ENCODE peak calls at places on chromosomes 6 and 20, in eight cellular contexts. One of them, this sample, is unnamed.
A peak's percentile ranks its signal among the peaks of the same experiment; 100 is the strongest.

GRCh38 chr20:481167-481566 is 18.8 kb upstream of the TBC1D20 start:
- DNase-seq in PC-9: no peak
- DNase-seq in fibroblast of mammary gland: no peak
- DNase-seq in neuronal stem cell: no peak
- DNase-seq in right cardiac atrium: no peak
- DNase-seq in activated CD4-positive, alpha-beta memory T cell treated with anti-CD3 and anti-CD28 coated beads for 36 hours: no peak
- DNase-seq in left kidney: no peak
- DNase-seq in skeletal muscle cell: no peak
- DNase-seq in this sample: no peak

GRCh38 chr6:33607784-33608161 is 13.3 kb upstream of the ITPR3 start:
- DNase-seq in fibroblast of mammary gland: no peak
- DNase-seq in activated CD4-positive, alpha-beta memory T cell treated with anti-CD3 and anti-CD28 coated beads for 36 hours: peak; percentile 70
- DNase-seq in PC-9: no peak
- DNase-seq in neuronal stem cell: no peak
- DNase-seq in skeletal muscle cell: no peak
- DNase-seq in right cardiac atrium: no peak
- DNase-seq in left kidney: no peak
- DNase-seq in this sample: peak; percentile 22

GRCh38 chr6:62775427-62776022 is 435.7 kb upstream of the FKBP1C start:
- DNase-seq in PC-9: no peak
- DNase-seq in right cardiac atrium: no peak
- DNase-seq in left kidney: peak; percentile 7
- DNase-seq in skeletal muscle cell: no peak
- DNase-seq in activated CD4-positive, alpha-beta memory T cell treated with anti-CD3 and anti-CD28 coated beads for 36 hours: no peak
- DNase-seq in fibroblast of mammary gland: peak; percentile 6
- DNase-seq in neuronal stem cell: peak; percentile 6
- DNase-seq in this sample: no peak

GRCh38 chr6:27605401-27606342 is 132.8 kb upstream of the ZNF184 start:
- DNase-seq in fibroblast of mammary gland: peak; percentile 89
- DNase-seq in right cardiac atrium: no peak
- DNase-seq in neuronal stem cell: peak; percentile 82
- DNase-seq in PC-9: peak; percentile 77
- DNase-seq in left kidney: peak; percentile 43
- DNase-seq in skeletal muscle cell: peak; percentile 46
- DNase-seq in activated CD4-positive, alpha-beta memory T cell treated with anti-CD3 and anti-CD28 coated beads for 36 hours: peak; percentile 27
- DNase-seq in this sample: peak; percentile 78

GRCh38 chr20:9989066-9989724 is 45.6 kb upstream of the ANKEF1 start:
- DNase-seq in activated CD4-positive, alpha-beta memory T cell treated with anti-CD3 and anti-CD28 coated beads for 36 hours: no peak
- DNase-seq in right cardiac atrium: no peak
- DNase-seq in fibroblast of mammary gland: peak; percentile 83
- DNase-seq in neuronal stem cell: no peak
- DNase-seq in skeletal muscle cell: peak; percentile 39
- DNase-seq in left kidney: peak; percentile 21
- DNase-seq in PC-9: no peak
- DNase-seq in this sample: peak; percentile 87

GRCh38 chr6:25250878-25251277 is 28.3 kb upstream of the CARMIL1 start:
- DNase-seq in neuronal stem cell: no peak
- DNase-seq in right cardiac atrium: no peak
- DNase-seq in left kidney: no peak
- DNase-seq in PC-9: peak; percentile 70
- DNase-seq in fibroblast of mammary gland: peak; percentile 71
- DNase-seq in skeletal muscle cell: no peak
- DNase-seq in activated CD4-positive, alpha-beta memory T cell treated with anti-CD3 and anti-CD28 coated beads for 36 hours: peak; percentile 58
- DNase-seq in this sample: no peak

GRCh38 chr6:110693994-110694393 is 121.3 kb downstream of the CDK19 start:
- DNase-seq in fibroblast of mammary gland: no peak
- DNase-seq in neuronal stem cell: no peak
- DNase-seq in right cardiac atrium: no peak
- DNase-seq in skeletal muscle cell: no peak
- DNase-seq in left kidney: no peak
- DNase-seq in PC-9: no peak
- DNase-seq in activated CD4-positive, alpha-beta memory T cell treated with anti-CD3 and anti-CD28 coated beads for 36 hours: no peak
- DNase-seq in this sample: no peak

GRCh38 chr20:17525650-17526049 is 5.5 kb downstream of the BFSP1 start:
- DNase-seq in skeletal muscle cell: no peak
- DNase-seq in fibroblast of mammary gland: peak; percentile 16
- DNase-seq in left kidney: peak; percentile 79
- DNase-seq in neuronal stem cell: no peak
- DNase-seq in right cardiac atrium: no peak
- DNase-seq in activated CD4-positive, alpha-beta memory T cell treated with anti-CD3 and anti-CD28 coated beads for 36 hours: peak; percentile 33
- DNase-seq in PC-9: peak; percentile 49
- DNase-seq in this sample: no peak

GRCh38 chr6:166770216-166771116 is 143.4 kb upstream of the RPS6KA2 start:
- DNase-seq in right cardiac atrium: no peak
- DNase-seq in skeletal muscle cell: no peak
- DNase-seq in neuronal stem cell: no peak
- DNase-seq in left kidney: no peak
- DNase-seq in fibroblast of mammary gland: peak; percentile 6
- DNase-seq in PC-9: no peak
- DNase-seq in activated CD4-positive, alpha-beta memory T cell treated with anti-CD3 and anti-CD28 coated beads for 36 hours: no peak
- DNase-seq in this sample: no peak

GRCh38 chr6:166778046-166778445 is 151.0 kb upstream of the RPS6KA2 start:
- DNase-seq in PC-9: no peak
- DNase-seq in skeletal muscle cell: no peak
- DNase-seq in neuronal stem cell: no peak
- DNase-seq in left kidney: no peak
- DNase-seq in right cardiac atrium: no peak
- DNase-seq in fibroblast of mammary gland: no peak
- DNase-seq in activated CD4-positive, alpha-beta memory T cell treated with anti-CD3 and anti-CD28 coated beads for 36 hours: no peak
- DNase-seq in this sample: no peak

GRCh38 chr6:155093430-155093829 is 98.3 kb downstream of the TIAM2 start:
- DNase-seq in activated CD4-positive, alpha-beta memory T cell treated with anti-CD3 and anti-CD28 coated beads for 36 hours: peak; percentile 58
- DNase-seq in left kidney: no peak
- DNase-seq in fibroblast of mammary gland: no peak
- DNase-seq in skeletal muscle cell: no peak
- DNase-seq in PC-9: no peak
- DNase-seq in neuronal stem cell: no peak
- DNase-seq in right cardiac atrium: no peak
- DNase-seq in this sample: no peak

GRCh38 chr6:72783035-72783434 is 161.2 kb downstream of the KCNQ5 start:
- DNase-seq in right cardiac atrium: no peak
- DNase-seq in fibroblast of mammary gland: no peak
- DNase-seq in left kidney: no peak
- DNase-seq in activated CD4-positive, alpha-beta memory T cell treated with anti-CD3 and anti-CD28 coated beads for 36 hours: no peak
- DNase-seq in neuronal stem cell: no peak
- DNase-seq in skeletal muscle cell: no peak
- DNase-seq in PC-9: no peak
- DNase-seq in this sample: no peak

GRCh38 chr6:138349891-138350290 is 27.8 kb upstream of the SMIM28 start:
- DNase-seq in fibroblast of mammary gland: no peak
- DNase-seq in neuronal stem cell: no peak
- DNase-seq in activated CD4-positive, alpha-beta memory T cell treated with anti-CD3 and anti-CD28 coated beads for 36 hours: no peak
- DNase-seq in PC-9: no peak
- DNase-seq in right cardiac atrium: no peak
- DNase-seq in left kidney: no peak
- DNase-seq in skeletal muscle cell: no peak
- DNase-seq in this sample: peak; percentile 72

GRCh38 chr6:125787791-125788190 is 3.0 kb upstream of the NCOA7 start:
- DNase-seq in neuronal stem cell: no peak
- DNase-seq in PC-9: no peak
- DNase-seq in skeletal muscle cell: no peak
- DNase-seq in left kidney: no peak
- DNase-seq in right cardiac atrium: no peak
- DNase-seq in activated CD4-positive, alpha-beta memory T cell treated with anti-CD3 and anti-CD28 coated beads for 36 hours: no peak
- DNase-seq in fibroblast of mammary gland: peak; percentile 76
- DNase-seq in this sample: peak; percentile 63

GRCh38 chr6:119979862-119980261 is 630.3 kb upstream of the MAN1A1 start:
- DNase-seq in activated CD4-positive, alpha-beta memory T cell treated with anti-CD3 and anti-CD28 coated beads for 36 hours: no peak
- DNase-seq in neuronal stem cell: no peak
- DNase-seq in left kidney: no peak
- DNase-seq in PC-9: no peak
- DNase-seq in right cardiac atrium: no peak
- DNase-seq in skeletal muscle cell: no peak
- DNase-seq in fibroblast of mammary gland: peak; percentile 41
- DNase-seq in this sample: no peak

GRCh38 chr20:37218431-37218830 is 39.1 kb upstream of the MROH8 start:
- DNase-seq in left kidney: no peak
- DNase-seq in skeletal muscle cell: no peak
- DNase-seq in right cardiac atrium: no peak
- DNase-seq in PC-9: no peak
- DNase-seq in neuronal stem cell: no peak
- DNase-seq in fibroblast of mammary gland: no peak
- DNase-seq in activated CD4-positive, alpha-beta memory T cell treated with anti-CD3 and anti-CD28 coated beads for 36 hours: no peak
- DNase-seq in this sample: peak; percentile 56

GRCh38 chr20:25295386-25296093 is 47.7 kb downstream of the PYGB start:
- DNase-seq in right cardiac atrium: peak; percentile 71
- DNase-seq in skeletal muscle cell: no peak
- DNase-seq in left kidney: no peak
- DNase-seq in PC-9: no peak
- DNase-seq in neuronal stem cell: no peak
- DNase-seq in fibroblast of mammary gland: no peak
- DNase-seq in activated CD4-positive, alpha-beta memory T cell treated with anti-CD3 and anti-CD28 coated beads for 36 hours: no peak
- DNase-seq in this sample: no peak

GRCh38 chr20:60062431-60063336 is 104.5 kb downstream of the CDH26 start:
- DNase-seq in activated CD4-positive, alpha-beta memory T cell treated with anti-CD3 and anti-CD28 coated beads for 36 hours: no peak
- DNase-seq in PC-9: no peak
- DNase-seq in skeletal muscle cell: peak; percentile 45
- DNase-seq in neuronal stem cell: no peak
- DNase-seq in left kidney: no peak
- DNase-seq in right cardiac atrium: no peak
- DNase-seq in fibroblast of mammary gland: peak; percentile 87
- DNase-seq in this sample: peak; percentile 81

This sample was measured in fibroblast of gingiva.